ENCODE peak calls at places on chromosomes 11 and 22, in five cellular contexts. One of them, this sample, is unnamed. For H3K4me1, the result is how much of the 10 kb centered on the place peaks cover.

GRCh38 chr11:79087238-79087956 is 353.4 kb downstream of the TENM4 start:
- DNase-seq in PC-9: no peak
- DNase-seq in endothelial cell of umbilical vein: peak
- DNase-seq in GM12878: no peak
- DNase-seq in HCT116: no peak
- DNase-seq in this sample: no peak

GRCh38 chr11:71204748-71205664 is 47.4 kb downstream of the SHANK2 start:
- DNase-seq in PC-9: no peak
- DNase-seq in endothelial cell of umbilical vein: no peak
- DNase-seq in GM12878: no peak
- DNase-seq in HCT116: no peak
- DNase-seq in this sample: no peak

GRCh38 chr22:22407061-22407460 is 101.5 kb downstream of the ZNF280B start:
- DNase-seq in PC-9: no peak
- DNase-seq in endothelial cell of umbilical vein: no peak
- DNase-seq in GM12878: no peak
- DNase-seq in HCT116: no peak
- DNase-seq in this sample: no peak

GRCh38 chr11:103779054-103779453 is 257.4 kb upstream of the DDI1 start:
- DNase-seq in PC-9: no peak
- DNase-seq in endothelial cell of umbilical vein: no peak
- DNase-seq in GM12878: no peak
- DNase-seq in HCT116: no peak
- DNase-seq in this sample: peak

GRCh38 chr22:37601540-37602442 is 6.8 kb upstream of the GGA1 start:
- DNase-seq in PC-9: peak
- DNase-seq in endothelial cell of umbilical vein: peak
- DNase-seq in GM12878: peak
- DNase-seq in HCT116: peak
- DNase-seq in this sample: peak

GRCh38 chr11:114197799-114198500 is 98.2 kb upstream of the NNMT start:
- DNase-seq in PC-9: no peak
- DNase-seq in endothelial cell of umbilical vein: peak
- DNase-seq in GM12878: no peak
- DNase-seq in HCT116: no peak
- DNase-seq in this sample: peak

GRCh38 chr11:115912484-115912945 is 408.3 kb upstream of the CADM1 start:
- DNase-seq in PC-9: no peak
- DNase-seq in endothelial cell of umbilical vein: no peak
- DNase-seq in GM12878: no peak
- DNase-seq in HCT116: no peak
- DNase-seq in this sample: peak

GRCh38 chr22:50027639-50028537 is 15.3 kb upstream of the IL17REL start:
- DNase-seq in PC-9: peak
- DNase-seq in endothelial cell of umbilical vein: no peak
- DNase-seq in GM12878: no peak
- DNase-seq in HCT116: no peak
- DNase-seq in this sample: peak

GRCh38 chr22:28116261-28116673 is 197.2 kb upstream of the PITPNB start:
- DNase-seq in PC-9: peak
- DNase-seq in endothelial cell of umbilical vein: no peak
- DNase-seq in GM12878: no peak
- DNase-seq in HCT116: no peak
- DNase-seq in this sample: peak

GRCh38 chr22:48068323-48068722 is 1305.9 kb downstream of the TBC1D22A start:
- DNase-seq in PC-9: no peak
- DNase-seq in endothelial cell of umbilical vein: no peak
- DNase-seq in GM12878: no peak
- DNase-seq in HCT116: no peak
- DNase-seq in this sample: no peak

GRCh38 chr11:27495710-27496300 is 10.8 kb downstream of the LIN7C start:
- DNase-seq in PC-9: no peak
- DNase-seq in endothelial cell of umbilical vein: no peak
- DNase-seq in GM12878: no peak
- DNase-seq in HCT116: no peak
- DNase-seq in this sample: no peak

GRCh38 chr11:2516276-2517015 is 71.6 kb downstream of the KCNQ1 start:
- DNase-seq in PC-9: no peak
- DNase-seq in endothelial cell of umbilical vein: no peak
- DNase-seq in GM12878: no peak
- DNase-seq in HCT116: no peak
- DNase-seq in this sample: no peak

GRCh38 chr11:121240650-121241299 is 51.8 kb upstream of the SC5D start:
- DNase-seq in PC-9: no peak
- DNase-seq in endothelial cell of umbilical vein: no peak
- DNase-seq in GM12878: no peak
- DNase-seq in HCT116: no peak
- DNase-seq in this sample: no peak

GRCh38 chr11:117961896-117962295 is 24.3 kb upstream of the IL10RA start:
- DNase-seq in PC-9: no peak
- DNase-seq in endothelial cell of umbilical vein: no peak
- DNase-seq in GM12878: no peak
- DNase-seq in HCT116: no peak
- DNase-seq in this sample: no peak

GRCh38 chr22:19432092-19432844 is at the start of gene MRPL40:
- DNase-seq in PC-9: peak
- DNase-seq in endothelial cell of umbilical vein: peak
- DNase-seq in GM12878: peak
- DNase-seq in HCT116: peak
- DNase-seq in this sample: peak

GRCh38 chr22:40009953-40010751 is 15.4 kb downstream of the FAM83F start:
- DNase-seq in PC-9: no peak
- DNase-seq in endothelial cell of umbilical vein: no peak
- DNase-seq in GM12878: no peak
- DNase-seq in HCT116: no peak
- DNase-seq in this sample: no peak

GRCh38 chr22:49935561-49935960 is 17.1 kb downstream of the CRELD2 start:
- DNase-seq in PC-9: no peak
- DNase-seq in endothelial cell of umbilical vein: no peak
- DNase-seq in GM12878: no peak
- DNase-seq in HCT116: no peak
- DNase-seq in this sample: no peak

GRCh38 chr11:22626573-22627239 is 1.1 kb upstream of the FANCF start:
- DNase-seq in PC-9: no peak
- DNase-seq in endothelial cell of umbilical vein: no peak
- DNase-seq in GM12878: no peak
- DNase-seq in HCT116: no peak
- DNase-seq in this sample: no peak

GRCh38 chr11:2797741-2798361 is 87.7 kb downstream of the CDKN1C start:
- DNase-seq in PC-9: no peak
- DNase-seq in endothelial cell of umbilical vein: no peak
- DNase-seq in GM12878: no peak
- DNase-seq in HCT116: no peak
- DNase-seq in this sample: no peak

GRCh38 chr22:37525073-37525745 is 6.0 kb upstream of the CARD10 start:
- DNase-seq in PC-9: peak
- DNase-seq in endothelial cell of umbilical vein: peak
- DNase-seq in GM12878: no peak
- DNase-seq in HCT116: peak
- DNase-seq in this sample: peak

GRCh38 chr11:100328626-100329340 is 358.3 kb upstream of the ARHGAP42 start:
- DNase-seq in PC-9: no peak
- DNase-seq in endothelial cell of umbilical vein: no peak
- DNase-seq in GM12878: no peak
- DNase-seq in HCT116: no peak
- DNase-seq in this sample: peak

GRCh38 chr22:42787357-42787736 is 66.7 kb upstream of the A4GALT start:
- DNase-seq in PC-9: no peak
- DNase-seq in endothelial cell of umbilical vein: no peak
- DNase-seq in GM12878: no peak
- DNase-seq in HCT116: no peak
- DNase-seq in this sample: no peak

GRCh38 chr11:76210920-76211851 is 4.9 kb upstream of the WNT11 start:
- DNase-seq in PC-9: no peak
- DNase-seq in endothelial cell of umbilical vein: no peak
- DNase-seq in GM12878: no peak
- DNase-seq in HCT116: no peak
- DNase-seq in this sample: no peak

GRCh38 chr11:122642971-122643370 is 12.6 kb upstream of the UBASH3B start:
- DNase-seq in PC-9: no peak
- DNase-seq in endothelial cell of umbilical vein: no peak
- DNase-seq in GM12878: no peak
- DNase-seq in HCT116: no peak
- DNase-seq in this sample: no peak

GRCh38 chr11:19345848-19346681 is 105.3 kb upstream of the E2F8 start:
- DNase-seq in PC-9: no peak
- DNase-seq in endothelial cell of umbilical vein: peak
- DNase-seq in GM12878: no peak
- DNase-seq in HCT116: no peak
- DNase-seq in this sample: no peak

GRCh38 chr22:48569476-48570233 is 1258.0 kb downstream of the BRD1 start:
- DNase-seq in PC-9: no peak
- DNase-seq in endothelial cell of umbilical vein: no peak
- DNase-seq in GM12878: no peak
- DNase-seq in HCT116: no peak
- DNase-seq in this sample: no peak

GRCh38 chr22:50456466-50457234 is 18.2 kb downstream of the SBF1 start:
- DNase-seq in PC-9: no peak
- DNase-seq in endothelial cell of umbilical vein: no peak
- DNase-seq in GM12878: no peak
- DNase-seq in HCT116: no peak
- DNase-seq in this sample: no peak

GRCh38 chr11:86483591-86484163 is 109.0 kb downstream of the CCDC81 start:
- DNase-seq in PC-9: no peak
- DNase-seq in endothelial cell of umbilical vein: no peak
- DNase-seq in GM12878: no peak
- DNase-seq in HCT116: no peak
- DNase-seq in this sample: no peak

GRCh38 chr11:18452927-18453326 is 2.7 kb upstream of the LDHAL6A start:
- DNase-seq in PC-9: peak
- DNase-seq in endothelial cell of umbilical vein: no peak
- DNase-seq in GM12878: no peak
- DNase-seq in HCT116: no peak
- DNase-seq in this sample: peak

GRCh38 chr11:85170184-85170583 is 457.0 kb downstream of the DLG2 start:
- DNase-seq in PC-9: peak
- DNase-seq in endothelial cell of umbilical vein: no peak
- DNase-seq in GM12878: no peak
- DNase-seq in HCT116: peak
- DNase-seq in this sample: peak

GRCh38 chr11:1482581-1483444 is 3.8 kb downstream of the MOB2 start:
- DNase-seq in PC-9: no peak
- DNase-seq in endothelial cell of umbilical vein: no peak
- DNase-seq in GM12878: no peak
- DNase-seq in HCT116: no peak
- DNase-seq in this sample: no peak
- H3K4me1 ChIP-seq in PC-9: under half
- H3K4me1 ChIP-seq in endothelial cell of umbilical vein: under half
- H3K4me1 ChIP-seq in GM12878: under half
- H3K4me1 ChIP-seq in HCT116: under half
- H3K4me1 ChIP-seq in this sample: under half

GRCh38 chr22:47048123-47049077 is 285.9 kb downstream of the TBC1D22A start:
- DNase-seq in PC-9: no peak
- DNase-seq in endothelial cell of umbilical vein: no peak
- DNase-seq in GM12878: no peak
- DNase-seq in HCT116: no peak
- DNase-seq in this sample: no peak
- H2AFZ ChIP-seq in PC-9: no peak
- H2AFZ ChIP-seq in endothelial cell of umbilical vein: no peak
- H2AFZ ChIP-seq in GM12878: no peak
- H2AFZ ChIP-seq in HCT116: no peak
- H2AFZ ChIP-seq in this sample: no peak

GRCh38 chr11:13486926-13487660 is 8.7 kb downstream of the PTH start:
- DNase-seq in PC-9: no peak
- DNase-seq in endothelial cell of umbilical vein: peak
- DNase-seq in GM12878: no peak
- DNase-seq in HCT116: no peak
- DNase-seq in this sample: no peak

DNA sequence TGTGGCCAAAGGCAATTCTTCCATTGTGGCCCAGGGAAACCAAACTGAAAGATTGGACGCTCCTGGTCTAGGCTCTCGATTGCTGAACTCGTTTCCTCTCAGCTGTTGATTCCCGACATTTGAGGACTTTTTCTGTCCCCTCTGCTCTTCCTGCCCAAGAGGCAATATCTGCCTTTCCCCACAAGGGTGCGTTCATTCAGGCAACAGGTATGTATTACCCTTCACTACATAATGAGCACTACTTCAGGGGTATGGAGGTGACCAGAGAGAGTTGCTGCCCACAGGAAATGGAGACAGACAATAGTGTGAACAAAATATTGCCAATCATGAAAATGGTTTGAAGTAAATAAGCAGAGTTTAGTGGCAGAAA is 8.2 kb downstream of the PTH start:
- DNase-seq in PC-9: no peak
- DNase-seq in endothelial cell of umbilical vein: peak
- DNase-seq in GM12878: no peak
- DNase-seq in HCT116: peak
- DNase-seq in this sample: no peak
- TF ChIP-seq CTCF in PC-9: peak
- TF ChIP-seq CTCF in endothelial cell of umbilical vein: no peak
- TF ChIP-seq CTCF in GM12878: peak
- TF ChIP-seq CTCF in HCT116: peak
- TF ChIP-seq CTCF in this sample: peak

GRCh38 chr11:60908803-60909202 is 2.4 kb upstream of the PRPF19 start:
- DNase-seq in PC-9: no peak
- DNase-seq in endothelial cell of umbilical vein: no peak
- DNase-seq in GM12878: no peak
- DNase-seq in HCT116: no peak
- DNase-seq in this sample: no peak
- H3K4me1 ChIP-seq in PC-9: under half
- H3K4me1 ChIP-seq in endothelial cell of umbilical vein: under half
- H3K4me1 ChIP-seq in GM12878: half or more
- H3K4me1 ChIP-seq in HCT116: under half
- H3K4me1 ChIP-seq in this sample: under half

DNA sequence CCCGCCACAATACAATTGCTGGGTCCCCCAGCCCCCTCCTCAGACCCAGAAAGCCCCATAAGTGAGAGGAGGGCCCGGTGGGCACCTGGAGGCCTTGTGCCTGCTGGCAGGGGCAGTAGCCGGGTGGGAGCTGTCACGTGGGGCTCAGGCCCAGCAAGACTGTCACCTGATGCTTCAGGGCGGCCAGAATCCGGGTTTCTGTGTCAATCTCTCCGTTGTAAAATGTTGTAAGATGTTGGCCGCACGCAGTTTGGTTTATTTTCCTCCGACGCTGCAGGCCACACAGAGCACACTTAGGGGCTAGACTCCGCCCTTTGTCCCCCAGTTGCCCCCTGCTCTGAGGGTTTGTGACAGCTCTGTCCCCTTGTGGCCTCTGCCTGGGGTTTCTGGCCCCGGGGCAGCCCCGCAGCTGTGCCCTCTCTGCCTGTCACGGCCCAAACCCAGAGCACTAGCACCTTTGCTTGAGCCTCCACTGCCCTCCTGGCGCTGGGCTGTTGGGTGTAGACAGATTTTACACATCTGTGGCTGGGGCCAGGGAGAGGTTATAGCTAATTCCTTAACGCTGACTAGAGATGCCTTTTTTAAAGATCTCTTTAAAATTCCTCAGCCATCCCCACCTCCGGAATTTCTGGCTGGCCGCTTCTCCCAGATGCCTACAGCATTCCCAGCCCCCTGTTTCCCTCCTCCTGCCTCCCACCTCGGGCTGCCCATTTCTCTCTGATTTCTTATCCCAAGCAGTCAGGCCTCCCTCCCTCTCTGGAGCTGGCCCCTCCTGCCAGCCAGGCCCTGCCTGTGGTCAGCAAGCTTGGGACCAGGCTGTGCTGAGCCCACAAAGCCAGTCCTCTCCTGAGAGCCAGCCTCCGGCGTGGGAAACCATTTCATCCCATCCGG is 3.2 kb upstream of the PRR5 start:
- DNase-seq in PC-9: no peak
- DNase-seq in endothelial cell of umbilical vein: no peak
- DNase-seq in GM12878: no peak
- DNase-seq in HCT116: no peak
- DNase-seq in this sample: no peak
- H2AFZ ChIP-seq in PC-9: no peak
- H2AFZ ChIP-seq in endothelial cell of umbilical vein: no peak
- H2AFZ ChIP-seq in GM12878: no peak
- H2AFZ ChIP-seq in HCT116: no peak
- H2AFZ ChIP-seq in this sample: no peak

This sample was measured in mammary epithelial cell.